ENCODE peak calls at places on chromosomes 5 and 9, in nine cellular contexts. One of them, this sample, is unnamed.

GRCh38 chr5:177232761-177233160 is 70.8 kb downstream of the RAB24 start:
- DNase-seq in cardiac fibroblast: peak
- DNase-seq in cardiac muscle cell: no peak
- DNase-seq in H7: no peak
- DNase-seq in body of pancreas: no peak
- DNase-seq in CD8-positive, alpha-beta memory T cell: no peak
- DNase-seq in fibroblast of lung: peak
- DNase-seq in coronary artery: no peak
- DNase-seq in mucosa of descending colon: no peak
- DNase-seq in this sample: no peak

GRCh38 chr5:97550164-97550563 is 367.1 kb upstream of the RIOK2 start:
- DNase-seq in cardiac fibroblast: peak
- DNase-seq in cardiac muscle cell: no peak
- DNase-seq in H7: no peak
- DNase-seq in body of pancreas: no peak
- DNase-seq in CD8-positive, alpha-beta memory T cell: no peak
- DNase-seq in fibroblast of lung: peak
- DNase-seq in coronary artery: no peak
- DNase-seq in mucosa of descending colon: no peak
- DNase-seq in this sample: no peak

GRCh38 chr9:19550009-19550408 is 141.2 kb downstream of the ACER2 start:
- DNase-seq in cardiac fibroblast: no peak
- DNase-seq in cardiac muscle cell: no peak
- DNase-seq in H7: no peak
- DNase-seq in body of pancreas: no peak
- DNase-seq in CD8-positive, alpha-beta memory T cell: no peak
- DNase-seq in fibroblast of lung: no peak
- DNase-seq in coronary artery: no peak
- DNase-seq in mucosa of descending colon: no peak
- DNase-seq in this sample: no peak

GRCh38 chr5:135375040-135375439 is 24.0 kb downstream of the MACROH2A1 start:
- DNase-seq in cardiac fibroblast: no peak
- DNase-seq in cardiac muscle cell: no peak
- DNase-seq in H7: no peak
- DNase-seq in body of pancreas: no peak
- DNase-seq in CD8-positive, alpha-beta memory T cell: no peak
- DNase-seq in fibroblast of lung: no peak
- DNase-seq in coronary artery: no peak
- DNase-seq in mucosa of descending colon: no peak
- DNase-seq in this sample: no peak

GRCh38 chr5:81313278-81313677 is 11.9 kb downstream of the ZCCHC9 start:
- DNase-seq in cardiac fibroblast: no peak
- DNase-seq in cardiac muscle cell: no peak
- DNase-seq in H7: no peak
- DNase-seq in body of pancreas: no peak
- DNase-seq in CD8-positive, alpha-beta memory T cell: no peak
- DNase-seq in fibroblast of lung: no peak
- DNase-seq in coronary artery: no peak
- DNase-seq in mucosa of descending colon: no peak
- DNase-seq in this sample: no peak

GRCh38 chr5:178532236-178532635 is 58.0 kb downstream of the COL23A1 start:
- DNase-seq in cardiac fibroblast: no peak
- DNase-seq in cardiac muscle cell: no peak
- DNase-seq in H7: no peak
- DNase-seq in body of pancreas: no peak
- DNase-seq in CD8-positive, alpha-beta memory T cell: no peak
- DNase-seq in fibroblast of lung: no peak
- DNase-seq in coronary artery: no peak
- DNase-seq in mucosa of descending colon: no peak
- DNase-seq in this sample: no peak

GRCh38 chr9:112158629-112159228 is 16.4 kb downstream of the SUSD1 start:
- DNase-seq in cardiac fibroblast: no peak
- DNase-seq in cardiac muscle cell: no peak
- DNase-seq in H7: no peak
- DNase-seq in body of pancreas: no peak
- DNase-seq in CD8-positive, alpha-beta memory T cell: no peak
- DNase-seq in fibroblast of lung: no peak
- DNase-seq in coronary artery: no peak
- DNase-seq in mucosa of descending colon: no peak
- DNase-seq in this sample: no peak

GRCh38 chr9:114228034-114228808 is 72.9 kb downstream of the COL27A1 start:
- DNase-seq in cardiac fibroblast: no peak
- DNase-seq in cardiac muscle cell: no peak
- DNase-seq in H7: no peak
- DNase-seq in body of pancreas: no peak
- DNase-seq in CD8-positive, alpha-beta memory T cell: no peak
- DNase-seq in fibroblast of lung: no peak
- DNase-seq in coronary artery: no peak
- DNase-seq in mucosa of descending colon: no peak
- DNase-seq in this sample: no peak

DNA sequence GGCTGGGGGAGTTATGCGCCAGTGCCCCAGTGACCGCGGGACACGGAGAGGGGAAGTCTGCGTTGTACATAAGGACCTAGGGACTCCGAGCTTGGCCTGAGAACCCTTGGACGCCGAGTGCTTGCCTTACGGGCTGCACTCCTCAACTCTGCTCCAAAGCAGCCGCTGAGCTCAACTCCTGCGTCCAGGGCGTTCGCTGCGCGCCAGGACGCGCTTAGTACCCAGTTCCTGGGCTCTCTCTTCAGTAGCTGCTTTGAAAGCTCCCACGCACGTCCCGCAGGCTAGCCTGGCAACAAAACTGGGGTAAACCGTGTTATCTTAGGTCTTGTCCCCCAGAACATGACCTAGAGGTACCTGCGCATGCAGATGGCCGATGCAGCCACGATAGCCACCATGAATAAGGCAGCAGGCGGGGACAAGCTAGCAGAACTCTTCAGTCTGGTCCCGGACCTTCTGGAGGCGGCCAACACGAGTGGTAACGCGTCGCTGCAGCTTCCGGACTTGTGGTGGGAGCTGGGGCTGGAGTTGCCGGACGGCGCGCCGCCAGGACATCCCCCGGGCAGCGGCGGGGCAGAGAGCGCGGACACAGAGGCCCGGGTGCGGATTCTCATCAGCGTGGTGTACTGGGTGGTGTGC is at the start of gene RXFP3:
- DNase-seq in cardiac fibroblast: peak
- DNase-seq in cardiac muscle cell: peak
- DNase-seq in H7: peak
- DNase-seq in body of pancreas: no peak
- DNase-seq in CD8-positive, alpha-beta memory T cell: no peak
- DNase-seq in fibroblast of lung: peak
- DNase-seq in coronary artery: no peak
- DNase-seq in mucosa of descending colon: peak
- DNase-seq in this sample: no peak
- H3K4me3 ChIP-seq in cardiac fibroblast: peak
- H3K4me3 ChIP-seq in cardiac muscle cell: peak
- H3K4me3 ChIP-seq in H7: peak
- H3K4me3 ChIP-seq in body of pancreas: no peak
- H3K4me3 ChIP-seq in CD8-positive, alpha-beta memory T cell: no peak
- H3K4me3 ChIP-seq in fibroblast of lung: peak
- H3K4me3 ChIP-seq in coronary artery: peak
- H3K4me3 ChIP-seq in mucosa of descending colon: no peak
- H3K4me3 ChIP-seq in this sample: peak

GRCh38 chr5:39761199-39761580 is 336.4 kb upstream of the DAB2 start:
- DNase-seq in cardiac fibroblast: no peak
- DNase-seq in cardiac muscle cell: no peak
- DNase-seq in H7: no peak
- DNase-seq in body of pancreas: no peak
- DNase-seq in CD8-positive, alpha-beta memory T cell: no peak
- DNase-seq in fibroblast of lung: no peak
- DNase-seq in coronary artery: no peak
- DNase-seq in mucosa of descending colon: no peak
- DNase-seq in this sample: no peak

GRCh38 chr5:39759696-39760095 is 334.9 kb upstream of the DAB2 start:
- DNase-seq in cardiac fibroblast: peak
- DNase-seq in cardiac muscle cell: no peak
- DNase-seq in H7: no peak
- DNase-seq in body of pancreas: no peak
- DNase-seq in CD8-positive, alpha-beta memory T cell: no peak
- DNase-seq in fibroblast of lung: peak
- DNase-seq in coronary artery: no peak
- DNase-seq in mucosa of descending colon: no peak
- DNase-seq in this sample: no peak

GRCh38 chr5:39762761-39763160 is 338.0 kb upstream of the DAB2 start:
- DNase-seq in cardiac fibroblast: no peak
- DNase-seq in cardiac muscle cell: no peak
- DNase-seq in H7: no peak
- DNase-seq in body of pancreas: no peak
- DNase-seq in CD8-positive, alpha-beta memory T cell: no peak
- DNase-seq in fibroblast of lung: no peak
- DNase-seq in coronary artery: no peak
- DNase-seq in mucosa of descending colon: no peak
- DNase-seq in this sample: no peak

GRCh38 chr5:39758426-39758825 is 333.6 kb upstream of the DAB2 start:
- DNase-seq in cardiac fibroblast: no peak
- DNase-seq in cardiac muscle cell: no peak
- DNase-seq in H7: no peak
- DNase-seq in body of pancreas: no peak
- DNase-seq in CD8-positive, alpha-beta memory T cell: no peak
- DNase-seq in fibroblast of lung: no peak
- DNase-seq in coronary artery: no peak
- DNase-seq in mucosa of descending colon: no peak
- DNase-seq in this sample: no peak

DNA sequence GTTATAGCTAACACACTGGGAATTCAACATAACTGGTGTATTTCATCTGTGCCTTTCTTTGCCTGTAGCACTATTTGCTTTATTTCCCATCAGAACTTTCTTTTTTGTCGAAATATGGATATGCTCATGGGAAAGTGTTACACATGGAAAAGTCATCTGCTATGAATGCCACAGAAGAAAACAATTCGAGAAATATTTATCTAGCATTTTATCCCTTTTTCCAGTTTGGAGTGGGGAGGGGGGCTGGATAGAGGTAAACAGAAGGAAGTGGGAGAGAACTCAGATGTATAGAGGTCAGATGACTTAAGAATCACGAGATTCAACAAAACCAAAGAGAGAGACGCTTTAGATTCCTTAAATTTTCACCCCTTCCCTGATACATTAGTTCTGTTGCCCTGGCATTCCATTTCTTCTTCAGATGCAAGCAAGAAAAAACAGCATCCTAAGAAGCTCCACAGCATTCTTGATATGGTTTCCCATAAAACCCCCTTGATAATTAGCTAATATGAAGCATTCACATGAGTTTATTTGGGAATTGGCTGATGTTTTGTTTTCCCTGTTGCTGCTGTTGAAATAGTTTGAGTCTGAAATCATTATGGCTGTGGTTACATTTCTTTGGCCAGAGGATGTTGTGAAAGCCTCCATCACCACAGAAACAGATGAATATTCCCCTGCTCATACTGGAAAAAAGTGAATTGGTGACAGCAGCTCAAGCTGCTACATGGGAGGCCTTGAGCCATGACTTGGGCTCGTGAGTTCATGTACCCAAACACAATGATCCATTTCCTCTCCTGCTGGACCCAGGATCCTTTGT is 335.8 kb upstream of the DAB2 start:
- DNase-seq in cardiac fibroblast: peak
- DNase-seq in cardiac muscle cell: no peak
- DNase-seq in H7: no peak
- DNase-seq in body of pancreas: no peak
- DNase-seq in CD8-positive, alpha-beta memory T cell: no peak
- DNase-seq in fibroblast of lung: peak
- DNase-seq in coronary artery: no peak
- DNase-seq in mucosa of descending colon: no peak
- DNase-seq in this sample: no peak
- H3K4me3 ChIP-seq in cardiac fibroblast: no peak
- H3K4me3 ChIP-seq in cardiac muscle cell: no peak
- H3K4me3 ChIP-seq in H7: no peak
- H3K4me3 ChIP-seq in body of pancreas: no peak
- H3K4me3 ChIP-seq in CD8-positive, alpha-beta memory T cell: no peak
- H3K4me3 ChIP-seq in fibroblast of lung: peak
- H3K4me3 ChIP-seq in coronary artery: peak
- H3K4me3 ChIP-seq in mucosa of descending colon: no peak
- H3K4me3 ChIP-seq in this sample: no peak

GRCh38 chr9:93060746-93061259 is 2.3 kb downstream of the SUSD3 start:
- DNase-seq in cardiac fibroblast: peak
- DNase-seq in cardiac muscle cell: no peak
- DNase-seq in H7: no peak
- DNase-seq in body of pancreas: no peak
- DNase-seq in CD8-positive, alpha-beta memory T cell: no peak
- DNase-seq in fibroblast of lung: peak
- DNase-seq in coronary artery: no peak
- DNase-seq in mucosa of descending colon: peak
- DNase-seq in this sample: no peak
- H3K4me3 ChIP-seq in cardiac fibroblast: no peak
- H3K4me3 ChIP-seq in cardiac muscle cell: no peak
- H3K4me3 ChIP-seq in H7: no peak
- H3K4me3 ChIP-seq in body of pancreas: no peak
- H3K4me3 ChIP-seq in CD8-positive, alpha-beta memory T cell: peak
- H3K4me3 ChIP-seq in fibroblast of lung: no peak
- H3K4me3 ChIP-seq in coronary artery: no peak
- H3K4me3 ChIP-seq in mucosa of descending colon: no peak
- H3K4me3 ChIP-seq in this sample: no peak

GRCh38 chr5:112886975-112887374 is 25.9 kb downstream of the SRP19 start:
- DNase-seq in cardiac fibroblast: no peak
- DNase-seq in cardiac muscle cell: no peak
- DNase-seq in H7: no peak
- DNase-seq in body of pancreas: no peak
- DNase-seq in CD8-positive, alpha-beta memory T cell: no peak
- DNase-seq in fibroblast of lung: no peak
- DNase-seq in coronary artery: no peak
- DNase-seq in mucosa of descending colon: no peak
- DNase-seq in this sample: no peak

GRCh38 chr5:112883192-112883591 is 22.1 kb downstream of the SRP19 start:
- DNase-seq in cardiac fibroblast: no peak
- DNase-seq in cardiac muscle cell: no peak
- DNase-seq in H7: no peak
- DNase-seq in body of pancreas: no peak
- DNase-seq in CD8-positive, alpha-beta memory T cell: no peak
- DNase-seq in fibroblast of lung: no peak
- DNase-seq in coronary artery: no peak
- DNase-seq in mucosa of descending colon: no peak
- DNase-seq in this sample: no peak

GRCh38 chr5:112880219-112880964 is 19.3 kb downstream of the SRP19 start:
- DNase-seq in cardiac fibroblast: no peak
- DNase-seq in cardiac muscle cell: no peak
- DNase-seq in H7: no peak
- DNase-seq in body of pancreas: no peak
- DNase-seq in CD8-positive, alpha-beta memory T cell: no peak
- DNase-seq in fibroblast of lung: no peak
- DNase-seq in coronary artery: no peak
- DNase-seq in mucosa of descending colon: no peak
- DNase-seq in this sample: no peak

DNA sequence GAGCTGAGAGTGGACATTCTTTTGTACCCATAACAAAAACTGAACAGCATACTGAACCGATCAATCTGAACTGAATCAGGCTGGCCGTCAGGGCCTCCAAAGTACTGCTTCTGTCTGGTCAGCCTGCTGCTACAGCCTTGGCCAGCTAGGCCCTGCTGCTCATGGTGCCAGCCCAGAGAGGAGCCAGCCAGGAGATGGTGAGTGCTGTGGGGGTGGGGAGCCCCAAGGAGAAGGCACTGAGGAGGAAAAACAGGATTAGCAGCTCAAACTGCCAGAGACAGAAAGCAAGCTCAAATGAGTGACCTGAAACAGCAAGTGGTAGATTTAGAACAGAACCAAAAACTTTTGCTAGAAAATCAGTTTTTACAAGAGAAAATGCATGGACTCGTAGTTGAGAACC is 23.9 kb downstream of the SRP19 start:
- DNase-seq in cardiac fibroblast: no peak
- DNase-seq in cardiac muscle cell: no peak
- DNase-seq in H7: no peak
- DNase-seq in body of pancreas: peak
- DNase-seq in CD8-positive, alpha-beta memory T cell: no peak
- DNase-seq in fibroblast of lung: no peak
- DNase-seq in coronary artery: no peak
- DNase-seq in mucosa of descending colon: no peak
- DNase-seq in this sample: no peak
- H3K4me3 ChIP-seq in cardiac fibroblast: no peak
- H3K4me3 ChIP-seq in cardiac muscle cell: no peak
- H3K4me3 ChIP-seq in H7: no peak
- H3K4me3 ChIP-seq in body of pancreas: no peak
- H3K4me3 ChIP-seq in CD8-positive, alpha-beta memory T cell: no peak
- H3K4me3 ChIP-seq in fibroblast of lung: no peak
- H3K4me3 ChIP-seq in coronary artery: no peak
- H3K4me3 ChIP-seq in mucosa of descending colon: no peak
- H3K4me3 ChIP-seq in this sample: no peak

This sample was measured in transverse colon.